ENCODE peak calls at places on chromosomes 5 and 9, in five cellular contexts. G, L, V, Y and N are unnamed samples.

GRCh38 chr9:90053027-90053426 is 448.2 kb downstream of the GADD45G start:
- DNase-seq in V (no peak), Y (no peak), L (no peak), G (no peak), N (peak; percentile 69)

GRCh38 chr5:1737790-1738405 is 61.7 kb downstream of the MRPL36 start:
- DNase-seq in L (no peak), Y (peak; percentile 48), G (no peak), V (no peak), N (peak; percentile 30)

GRCh38 chr9:87711857-87712800 is 13.8 kb upstream of the CTSL start:
- DNase-seq in L (no peak), V (no peak), Y (peak; percentile 43), G (peak; percentile 87), N (no peak)

GRCh38 chr5:5288236-5288635 is 134.2 kb upstream of the ICE1 start:
- DNase-seq in L (no peak), Y (peak; percentile 36), G (no peak), V (no peak), N (no peak)

GRCh38 chr9:107312651-107313050 is 29.6 kb downstream of the RAD23B start:
- DNase-seq in V (no peak), Y (no peak), L (no peak), G (peak; percentile 9), N (no peak)

GRCh38 chr5:74316064-74316586 is 324.4 kb downstream of the ENC1 start:
- DNase-seq in L (peak; percentile 36), G (peak; percentile 91), Y (peak; percentile 99), V (peak; percentile 72), N (no peak)

GRCh38 chr5:143775258-143775657 is 36.7 kb upstream of the HMHB1 start:
- DNase-seq in L (no peak), G (no peak), V (no peak), Y (peak; percentile 58), N (no peak)

GRCh38 chr9:36337865-36338264 is 62.2 kb downstream of the RNF38 start:
- DNase-seq in L (peak; percentile 46), G (no peak), V (no peak), Y (no peak), N (no peak)

GRCh38 chr9:132367613-132368305 is 13.0 kb upstream of the SETX start:
- DNase-seq in L (no peak), V (no peak), G (no peak), Y (peak; percentile 20), N (no peak)

GRCh38 chr9:22278426-22278825 is 168.2 kb upstream of the DMRTA1 start:
- DNase-seq in V (no peak), L (no peak), G (no peak), Y (peak; percentile 69), N (no peak)

GRCh38 chr5:435961-436640 is 6.9 kb upstream of the EXOC3 start:
- DNase-seq in Y (peak; percentile 36), V (peak; percentile 63), G (no peak), L (no peak), N (no peak)
- TF ChIP-seq CTCF in Y (peak; percentile 56), V (peak; percentile 19), G (peak; percentile 61), L (no peak), N (peak; percentile 62)

GRCh38 chr9:92342825-92343488 is 17.2 kb downstream of the CENPP start:
- DNase-seq in G (no peak), L (no peak), Y (peak; percentile 40), V (no peak), N (no peak)
- TF ChIP-seq CTCF in G (peak; percentile 26), L (no peak), Y (no peak), V (no peak), N (peak; percentile 56)

DNA sequence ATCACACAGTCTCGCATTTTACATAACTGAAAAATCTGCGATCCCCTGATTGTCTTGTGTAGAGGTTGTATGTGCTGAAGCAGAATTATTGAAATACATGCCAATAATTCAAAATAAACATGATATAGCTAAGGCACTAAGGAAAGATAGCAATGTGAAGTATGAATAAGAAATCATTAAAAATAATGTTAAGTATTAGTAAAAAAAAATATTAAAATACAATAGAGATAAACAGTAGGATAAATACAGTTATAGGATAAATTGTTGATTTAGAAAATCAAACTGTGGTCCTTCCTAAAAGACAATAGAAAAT is 121.1 kb downstream of the FBXL17 start:
- DNase-seq in G (no peak), Y (no peak), L (no peak), V (no peak), N (no peak)
- TF ChIP-seq CTCF in G (no peak), Y (no peak), L (no peak), V (no peak), N (no peak)

GRCh38 chr5:42951169-42951846 is 88.8 kb downstream of the ANXA2R start:
- DNase-seq in Y (no peak), L (no peak), V (peak; percentile 84), G (no peak), N (no peak)

GRCh38 chr5:42950091-42950465 is 90.0 kb downstream of the ANXA2R start:
- DNase-seq in L (no peak), G (no peak), V (no peak), Y (no peak), N (no peak)

GRCh38 chr5:42950466-42951168 is 89.5 kb downstream of the ANXA2R start:
- DNase-seq in V (no peak), Y (peak; percentile 100), G (peak; percentile 98), L (peak; percentile 82), N (no peak)

GRCh38 chr5:42948961-42949347 is 91.2 kb downstream of the ANXA2R start:
- DNase-seq in Y (no peak), L (no peak), V (no peak), G (no peak), N (no peak)

DNA sequence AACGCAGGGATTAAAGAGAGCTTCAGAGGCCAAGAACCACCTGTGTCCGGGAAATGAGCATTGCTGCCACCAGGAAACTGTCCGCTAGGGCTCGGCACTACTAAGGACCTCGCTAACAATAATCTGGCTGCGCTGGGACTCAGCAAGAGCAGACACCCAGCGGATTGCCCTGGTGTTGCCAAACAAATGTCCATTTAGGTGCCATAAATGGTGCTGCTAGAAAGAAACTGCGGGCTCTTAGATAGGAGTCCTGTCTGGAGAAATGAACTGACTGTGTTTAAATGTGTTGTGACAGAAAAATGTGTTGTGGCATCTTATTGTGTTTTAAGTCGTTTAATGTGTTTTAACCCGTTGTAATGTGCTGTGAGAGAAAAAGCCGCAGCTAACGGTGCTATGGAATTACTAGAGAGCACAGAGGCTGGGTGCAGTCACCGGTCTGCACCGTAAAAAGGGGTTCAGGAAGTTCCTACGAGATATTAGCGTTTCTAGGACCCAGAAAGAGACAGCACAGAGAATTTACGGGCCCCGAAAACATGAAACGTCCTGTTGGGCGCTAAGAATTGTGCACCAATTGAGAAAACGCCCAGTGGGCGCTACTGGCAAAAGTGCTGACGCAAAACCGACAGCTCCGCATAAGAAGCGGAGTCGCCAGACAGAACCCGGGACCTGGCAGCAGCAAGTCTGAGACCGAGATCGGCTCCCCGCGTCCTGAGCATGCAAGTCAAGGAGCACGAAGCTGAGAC is 90.6 kb downstream of the ANXA2R start:
- DNase-seq in L (peak; percentile 49), V (peak; percentile 83), Y (peak; percentile 41), G (no peak), N (no peak)
- TF ChIP-seq CTCF in L (no peak), V (no peak), Y (peak; percentile 46), G (peak; percentile 59), N (no peak)

GRCh38 chr5:174177976-174178600 is 132.6 kb downstream of the NSG2 start:
- DNase-seq in V (no peak), L (no peak), G (no peak), Y (no peak), N (peak; percentile 36)

GRCh38 chr5:174180639-174181038 is 135.1 kb downstream of the NSG2 start:
- DNase-seq in V (no peak), L (no peak), Y (no peak), G (no peak), N (no peak)

GRCh38 chr5:174175869-174176268 is 130.4 kb downstream of the NSG2 start:
- DNase-seq in V (no peak), G (no peak), Y (no peak), L (no peak), N (peak; percentile 19)

GRCh38 chr5:174176511-174176910 is 131.0 kb downstream of the NSG2 start:
- DNase-seq in V (no peak), G (no peak), Y (no peak), L (no peak), N (peak; percentile 46)

GRCh38 chr5:174177531-174177930 is 132.0 kb downstream of the NSG2 start:
- DNase-seq in Y (no peak), G (no peak), V (no peak), L (no peak), N (peak; percentile 65)
- TF ChIP-seq CTCF in Y (no peak), G (no peak), V (no peak), L (no peak), N (no peak)

GRCh38 chr5:153860482-153860881 is 178.2 kb downstream of the FAM114A2 start:
- DNase-seq in G (no peak), V (no peak), L (no peak), Y (no peak), N (no peak)
- TF ChIP-seq CTCF in G (no peak), V (no peak), L (no peak), Y (no peak), N (no peak)

GRCh38 chr9:117247271-117247670 is 167.6 kb downstream of the ASTN2 start:
- DNase-seq in Y (no peak), V (no peak), G (no peak), L (no peak), N (no peak)
- TF ChIP-seq CTCF in Y (no peak), V (peak; percentile 6), G (peak; percentile 9), L (no peak), N (peak; percentile 25)

DNA sequence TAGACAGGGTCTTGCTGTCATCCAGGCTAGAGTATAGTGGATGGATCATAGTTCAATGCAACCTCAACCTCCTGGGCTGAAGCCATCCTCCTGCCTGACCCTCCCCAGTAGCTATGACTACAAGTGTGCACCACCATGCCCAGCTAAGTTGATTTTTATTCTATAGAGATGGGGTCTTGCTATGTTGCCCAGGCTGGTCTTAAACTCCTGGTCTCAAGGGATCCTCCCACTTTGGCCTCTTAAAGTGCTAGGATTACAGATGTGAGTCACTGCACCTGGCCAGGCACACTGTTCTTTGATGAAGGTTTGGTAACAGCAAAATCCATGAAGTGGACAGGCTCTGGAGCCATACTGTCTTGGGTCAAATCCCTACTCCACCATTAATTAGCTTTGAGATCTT is 6.5 kb upstream of the GFRA3 start:
- DNase-seq in V (no peak), Y (no peak), L (no peak), G (no peak), N (no peak)
- TF ChIP-seq CTCF in V (no peak), Y (no peak), L (no peak), G (no peak), N (no peak)

GRCh38 chr5:59500014-59500413 is 393.5 kb downstream of the PDE4D start:
- DNase-seq in Y (no peak), L (no peak), V (no peak), G (no peak), N (no peak)

GRCh38 chr5:59491944-59492343 is 401.6 kb downstream of the PDE4D start:
- DNase-seq in V (no peak), L (no peak), G (no peak), Y (no peak), N (no peak)

GRCh38 chr5:59496524-59497134 is 396.9 kb downstream of the PDE4D start:
- DNase-seq in L (no peak), V (no peak), Y (peak; percentile 49), G (no peak), N (no peak)
- TF ChIP-seq CTCF in L (no peak), V (peak; percentile 7), Y (peak; percentile 63), G (peak; percentile 65), N (peak; percentile 43)

GRCh38 chr5:66807743-66808142 is 211.6 kb downstream of the MAST4 start:
- DNase-seq in L (no peak), Y (peak; percentile 88), G (no peak), V (no peak), N (no peak)
- TF ChIP-seq CTCF in L (no peak), Y (peak; percentile 75), G (peak; percentile 55), V (peak; percentile 27), N (peak; percentile 52)